ENCODE peak calls at places on chromosomes 2 and 18, in eight cellular contexts. I is K562, S is body of pancreas, X is adrenal gland, U is right lobe of liver, W is testis, C is tibial nerve, A is A549. Z is an unnamed sample.

GRCh38 chr2:3571284-3571683 is 3.8 kb upstream of the RPS7 start:
- DNase-seq in I (no peak), S (no peak), X (no peak), U (no peak), W (no peak), C (no peak), A (no peak), Z (no peak)

GRCh38 chr2:177355874-177356273 is 36.7 kb upstream of the AGPS start:
- DNase-seq in I (no peak), S (no peak), X (no peak), U (no peak), W (peak; percentile 71), C (no peak), A (no peak), Z (no peak)

GRCh38 chr18:11119550-11119949 is 29.8 kb downstream of the PIEZO2 start:
- DNase-seq in I (no peak), S (no peak), X (no peak), U (no peak), W (no peak), C (no peak), A (no peak), Z (no peak)

GRCh38 chr2:226002438-226002837 is 602.9 kb downstream of the NYAP2 start:
- DNase-seq in I (no peak), S (no peak), X (peak; percentile 26), U (no peak), W (peak; percentile 23), C (no peak), A (peak; percentile 83), Z (peak; percentile 47)

GRCh38 chr2:48169066-48169724 is 262.9 kb upstream of the FBXO11 start:
- DNase-seq in I (no peak), S (no peak), X (peak; percentile 29), U (no peak), W (no peak), C (no peak), A (no peak), Z (no peak)

GRCh38 chr18:6927136-6927535 is 190.5 kb downstream of the LAMA1 start:
- DNase-seq in I (no peak), S (no peak), X (no peak), U (no peak), W (peak; percentile 43), C (no peak), A (no peak), Z (no peak)

GRCh38 chr2:86706935-86707334 is 13.2 kb upstream of the RMND5A start:
- DNase-seq in I (no peak), S (no peak), X (no peak), U (no peak), W (no peak), C (no peak), A (no peak), Z (no peak)

GRCh38 chr2:216619411-216620393 is 13.5 kb upstream of the IGFBP2 start:
- DNase-seq in I (no peak), S (no peak), X (no peak), U (no peak), W (no peak), C (no peak), A (no peak), Z (no peak)

GRCh38 chr2:217756375-217757107 is 246.3 kb downstream of the TNS1 start:
- DNase-seq in I (peak; percentile 75), S (peak; percentile 71), X (peak; percentile 76), U (peak; percentile 73), W (peak; percentile 81), C (peak; percentile 60), A (peak; percentile 44), Z (peak; percentile 39)

GRCh38 chr2:55159752-55160151 is 72.3 kb downstream of the CLHC1 start:
- DNase-seq in I (no peak), S (no peak), X (no peak), U (no peak), W (no peak), C (no peak), A (no peak), Z (no peak)

GRCh38 chr18:68436485-68436884 is 278.4 kb downstream of the TMX3 start:
- DNase-seq in I (no peak), S (no peak), X (no peak), U (no peak), W (no peak), C (no peak), A (no peak), Z (no peak)

GRCh38 chr2:1721706-1722483 is 22.4 kb downstream of the PXDN start:
- DNase-seq in I (no peak), S (no peak), X (no peak), U (no peak), W (no peak), C (no peak), A (no peak), Z (no peak)

GRCh38 chr18:74652392-74652988 is 54.8 kb downstream of the ZNF407 start:
- DNase-seq in I (peak; percentile 12), S (no peak), X (no peak), U (no peak), W (no peak), C (no peak), A (peak; percentile 22), Z (no peak)

GRCh38 chr2:230793573-230794359 is 71.0 kb upstream of the ITM2C start:
- DNase-seq in I (no peak), S (peak; percentile 47), X (peak; percentile 73), U (no peak), W (peak; percentile 51), C (peak; percentile 25), A (peak; percentile 69), Z (peak; percentile 75)

GRCh38 chr2:19312949-19313348 is 45.5 kb downstream of the OSR1 start:
- DNase-seq in I (no peak), S (peak; percentile 39), X (peak; percentile 48), U (no peak), W (peak; percentile 47), C (no peak), A (peak; percentile 51), Z (no peak)

GRCh38 chr2:176093145-176093888 is 796 bp downstream of the HOXD13 start:
- DNase-seq in I (no peak), S (no peak), X (no peak), U (no peak), W (no peak), C (no peak), A (no peak), Z (no peak)

GRCh38 chr2:163157891-163158511 is 319.4 kb upstream of the KCNH7 start:
- DNase-seq in I (no peak), S (no peak), X (no peak), U (no peak), W (no peak), C (no peak), A (no peak), Z (no peak)

GRCh38 chr18:27991391-27991790 is 185.5 kb downstream of the CDH2 start:
- DNase-seq in I (no peak), S (no peak), X (no peak), U (no peak), W (no peak), C (no peak), A (no peak), Z (no peak)

GRCh38 chr18:40159141-40160017 is 1795.7 kb upstream of the PIK3C3 start:
- DNase-seq in I (no peak), S (no peak), X (no peak), U (no peak), W (no peak), C (no peak), A (peak; percentile 21), Z (no peak)

DNA sequence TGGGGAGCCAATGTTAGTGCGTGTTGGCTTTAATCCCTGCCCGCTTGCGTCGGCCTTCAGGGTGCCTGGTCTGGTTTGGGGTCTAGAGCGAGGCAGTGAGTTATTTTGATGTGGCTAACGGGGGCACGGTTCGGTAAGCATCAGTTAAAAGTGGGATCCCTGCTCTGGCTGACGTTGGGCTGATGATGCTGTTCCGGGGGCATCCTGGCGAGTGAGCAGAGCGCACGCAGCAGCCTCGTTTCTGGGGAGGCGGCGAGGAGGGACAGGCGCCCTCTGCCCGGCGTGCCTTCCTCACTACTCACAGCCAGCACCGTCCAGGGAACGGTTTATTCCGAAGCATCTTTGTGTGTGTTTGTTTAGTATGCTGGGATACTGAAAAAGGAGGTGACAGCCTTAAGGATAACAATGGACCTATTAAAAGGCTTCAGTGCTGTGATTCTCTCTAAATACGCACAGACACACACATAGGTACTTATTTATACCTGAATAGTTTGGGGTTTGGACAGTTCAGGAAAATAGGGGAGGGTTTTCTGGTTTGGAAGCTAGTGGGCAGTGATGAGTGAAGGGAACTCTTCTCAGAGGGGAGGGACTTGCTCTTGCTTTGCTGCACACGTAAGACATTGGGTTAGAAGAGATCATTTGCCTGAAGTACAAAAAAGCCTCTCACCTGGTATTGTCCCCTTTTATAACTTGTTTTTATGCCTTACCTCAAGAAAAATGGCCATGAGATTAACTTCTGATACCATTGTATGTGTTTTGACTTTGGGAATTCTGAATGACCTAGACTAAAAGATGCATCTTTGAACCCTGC is 2.1 kb downstream of the CRIM1 start:
- DNase-seq in I (no peak), S (peak; percentile 21), X (peak; percentile 40), U (peak; percentile 21), W (peak; percentile 60), C (no peak), A (peak; percentile 89), Z (peak; percentile 31)
- TF ChIP-seq POLR2A in I (no peak), S (peak; percentile 12), X (no peak), U (no peak), W (no peak), C (peak; percentile 21), A (no peak), Z (peak; percentile 62)

GRCh38 chr2:195162194-195162593 is 494.8 kb upstream of the SLC39A10 start:
- DNase-seq in I (no peak), S (no peak), X (no peak), U (no peak), W (no peak), C (no peak), A (no peak), Z (no peak)

GRCh38 chr2:195162918-195163317 is 494.1 kb upstream of the SLC39A10 start:
- DNase-seq in I (no peak), S (no peak), X (no peak), U (no peak), W (no peak), C (no peak), A (no peak), Z (no peak)

DNA sequence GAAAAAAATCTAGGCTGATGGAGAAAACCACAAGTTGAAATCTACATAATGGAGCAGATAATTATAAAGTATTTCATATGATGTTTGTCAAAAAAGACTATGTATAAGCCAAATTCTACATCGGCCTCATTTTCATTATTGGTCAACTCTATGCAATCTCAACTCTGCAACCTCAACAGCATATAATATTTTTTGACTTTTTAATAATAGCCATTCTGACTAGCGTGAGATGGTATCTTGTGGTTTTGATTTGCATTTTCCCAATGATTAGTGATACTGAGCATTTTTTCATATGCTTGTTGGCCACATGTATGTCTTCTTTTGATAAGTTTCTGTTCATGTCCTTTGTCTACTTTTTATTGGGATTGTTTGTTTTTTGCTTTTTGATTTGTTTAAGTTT is 496.1 kb upstream of the SLC39A10 start:
- DNase-seq in I (no peak), S (no peak), X (no peak), U (no peak), W (no peak), C (no peak), A (no peak), Z (no peak)
- H3K27ac ChIP-seq in I (no peak overlapping the region), S (no peak overlapping the region), X (no peak overlapping the region), U (no peak overlapping the region), W (no peak overlapping the region), C (no peak overlapping the region), A (no peak overlapping the region), Z (no peak overlapping the region)

GRCh38 chr18:3012306-3012919 is 531 bp downstream of the LPIN2 start:
- DNase-seq in I (peak; percentile 83), S (peak; percentile 53), X (peak; percentile 35), U (peak; percentile 65), W (peak; percentile 75), C (peak; percentile 29), A (peak; percentile 7), Z (no peak)
- TF ChIP-seq POLR2A in I (peak; percentile 73), S (no peak), X (no peak), U (no peak), W (no peak), C (no peak), A (no peak), Z (no peak)

GRCh38 chr2:232219496-232219870 is 159.1 kb upstream of the ALPP start:
- DNase-seq in I (no peak), S (no peak), X (no peak), U (no peak), W (no peak), C (no peak), A (no peak), Z (no peak)
- H3K27ac ChIP-seq in I (no peak overlapping the region), S (no peak overlapping the region), X (no peak overlapping the region), U (no peak overlapping the region), W (no peak overlapping the region), C (no peak overlapping the region), A (no peak overlapping the region), Z (no peak overlapping the region)